ENCODE peak calls at places on chromosomes 11 and 22, in seven cellular contexts. One of them, this sample, is unnamed.

GRCh38 chr11:46521947-46522681 is 71.7 kb downstream of the AMBRA1 start:
- DNase-seq in HCT116: no peak
- DNase-seq in sigmoid colon: no peak
- DNase-seq in cardiac muscle cell: peak; percentile 21
- DNase-seq in right lobe of liver: no peak
- DNase-seq in fibroblast of lung: peak; percentile 81
- DNase-seq in uterus: no peak
- DNase-seq in this sample: no peak

GRCh38 chr11:124762624-124763155 is 600 bp upstream of the ESAM start:
- DNase-seq in HCT116: no peak
- DNase-seq in sigmoid colon: no peak
- DNase-seq in cardiac muscle cell: no peak
- DNase-seq in right lobe of liver: no peak
- DNase-seq in fibroblast of lung: no peak
- DNase-seq in uterus: no peak
- DNase-seq in this sample: peak; percentile 77

GRCh38 chr11:13238879-13239514 is 38.6 kb upstream of the BMAL1 start:
- DNase-seq in HCT116: peak; percentile 57
- DNase-seq in sigmoid colon: no peak
- DNase-seq in cardiac muscle cell: peak; percentile 64
- DNase-seq in right lobe of liver: peak; percentile 35
- DNase-seq in fibroblast of lung: peak; percentile 35
- DNase-seq in uterus: no peak
- DNase-seq in this sample: no peak

GRCh38 chr11:75577198-75577597 is 15.1 kb downstream of the SERPINH1 start:
- DNase-seq in HCT116: no peak
- DNase-seq in sigmoid colon: no peak
- DNase-seq in cardiac muscle cell: no peak
- DNase-seq in right lobe of liver: no peak
- DNase-seq in fibroblast of lung: no peak
- DNase-seq in uterus: peak; percentile 66
- DNase-seq in this sample: peak; percentile 75

GRCh38 chr22:19797631-19798319 is 37.2 kb downstream of the TBX1 start:
- DNase-seq in HCT116: no peak
- DNase-seq in sigmoid colon: no peak
- DNase-seq in cardiac muscle cell: no peak
- DNase-seq in right lobe of liver: peak; percentile 13
- DNase-seq in fibroblast of lung: no peak
- DNase-seq in uterus: no peak
- DNase-seq in this sample: no peak

GRCh38 chr11:122207921-122208764 is 92.1 kb upstream of the BLID start:
- DNase-seq in HCT116: no peak
- DNase-seq in sigmoid colon: no peak
- DNase-seq in cardiac muscle cell: peak; percentile 32
- DNase-seq in right lobe of liver: no peak
- DNase-seq in fibroblast of lung: peak; percentile 88
- DNase-seq in uterus: no peak
- DNase-seq in this sample: no peak

GRCh38 chr11:31499576-31500178 is 9.7 kb downstream of the IMMP1L start:
- DNase-seq in HCT116: no peak
- DNase-seq in sigmoid colon: no peak
- DNase-seq in cardiac muscle cell: peak; percentile 26
- DNase-seq in right lobe of liver: no peak
- DNase-seq in fibroblast of lung: peak; percentile 59
- DNase-seq in uterus: no peak
- DNase-seq in this sample: no peak

GRCh38 chr11:64609436-64610047 is 18.5 kb downstream of the SLC22A12 start:
- DNase-seq in HCT116: no peak
- DNase-seq in sigmoid colon: no peak
- DNase-seq in cardiac muscle cell: no peak
- DNase-seq in right lobe of liver: no peak
- DNase-seq in fibroblast of lung: no peak
- DNase-seq in uterus: no peak
- DNase-seq in this sample: no peak

GRCh38 chr22:17562906-17563870 is at the start of gene SLC25A18:
- DNase-seq in HCT116: no peak
- DNase-seq in sigmoid colon: peak; percentile 90
- DNase-seq in cardiac muscle cell: peak; percentile 80
- DNase-seq in right lobe of liver: peak; percentile 71
- DNase-seq in fibroblast of lung: peak; percentile 30
- DNase-seq in uterus: peak; percentile 66
- DNase-seq in this sample: no peak

GRCh38 chr11:64865286-64866172 is 12.9 kb downstream of the EHD1 start:
- DNase-seq in HCT116: no peak
- DNase-seq in sigmoid colon: no peak
- DNase-seq in cardiac muscle cell: peak; percentile 30
- DNase-seq in right lobe of liver: no peak
- DNase-seq in fibroblast of lung: peak; percentile 85
- DNase-seq in uterus: no peak
- DNase-seq in this sample: no peak

GRCh38 chr11:122619757-122620156 is 35.8 kb upstream of the UBASH3B start:
- DNase-seq in HCT116: no peak
- DNase-seq in sigmoid colon: no peak
- DNase-seq in cardiac muscle cell: no peak
- DNase-seq in right lobe of liver: no peak
- DNase-seq in fibroblast of lung: no peak
- DNase-seq in uterus: no peak
- DNase-seq in this sample: no peak

GRCh38 chr11:64250875-64251721 is at the start of gene PLCB3:
- DNase-seq in HCT116: no peak
- DNase-seq in sigmoid colon: peak; percentile 79
- DNase-seq in cardiac muscle cell: peak; percentile 58
- DNase-seq in right lobe of liver: peak; percentile 76
- DNase-seq in fibroblast of lung: peak; percentile 12
- DNase-seq in uterus: peak; percentile 70
- DNase-seq in this sample: peak; percentile 82

GRCh38 chr11:15101072-15101701 is 13.5 kb upstream of the INSC start:
- DNase-seq in HCT116: peak; percentile 57
- DNase-seq in sigmoid colon: peak; percentile 81
- DNase-seq in cardiac muscle cell: peak; percentile 79
- DNase-seq in right lobe of liver: peak; percentile 65
- DNase-seq in fibroblast of lung: peak; percentile 51
- DNase-seq in uterus: no peak
- DNase-seq in this sample: peak; percentile 71

GRCh38 chr11:122150484-122151124 is 34.6 kb upstream of the BLID start:
- DNase-seq in HCT116: no peak
- DNase-seq in sigmoid colon: no peak
- DNase-seq in cardiac muscle cell: no peak
- DNase-seq in right lobe of liver: no peak
- DNase-seq in fibroblast of lung: no peak
- DNase-seq in uterus: no peak
- DNase-seq in this sample: no peak

GRCh38 chr11:72084076-72084475 is 3.4 kb downstream of the LRRC51 start:
- DNase-seq in HCT116: no peak
- DNase-seq in sigmoid colon: no peak
- DNase-seq in cardiac muscle cell: no peak
- DNase-seq in right lobe of liver: no peak
- DNase-seq in fibroblast of lung: no peak
- DNase-seq in uterus: no peak
- DNase-seq in this sample: no peak

GRCh38 chr11:62600367-62601113 is 1.1 kb downstream of the MTA2 start:
- DNase-seq in HCT116: no peak
- DNase-seq in sigmoid colon: no peak
- DNase-seq in cardiac muscle cell: no peak
- DNase-seq in right lobe of liver: no peak
- DNase-seq in fibroblast of lung: no peak
- DNase-seq in uterus: no peak
- DNase-seq in this sample: no peak

GRCh38 chr11:62599069-62599696 is 2.5 kb downstream of the MTA2 start:
- DNase-seq in HCT116: peak; percentile 99
- DNase-seq in sigmoid colon: peak; percentile 99
- DNase-seq in cardiac muscle cell: peak; percentile 100
- DNase-seq in right lobe of liver: peak; percentile 82
- DNase-seq in fibroblast of lung: peak; percentile 99
- DNase-seq in uterus: peak; percentile 94
- DNase-seq in this sample: peak; percentile 91

GRCh38 chr11:62601114-62601363 is 626 bp downstream of the MTA2 start:
- DNase-seq in HCT116: no peak
- DNase-seq in sigmoid colon: peak; percentile 80
- DNase-seq in cardiac muscle cell: peak; percentile 41
- DNase-seq in right lobe of liver: peak; percentile 75
- DNase-seq in fibroblast of lung: no peak
- DNase-seq in uterus: peak; percentile 63
- DNase-seq in this sample: no peak

GRCh38 chr11:62601364-62602140 is at the start of gene MTA2:
- DNase-seq in HCT116: peak; percentile 95
- DNase-seq in sigmoid colon: peak; percentile 99
- DNase-seq in cardiac muscle cell: peak; percentile 99
- DNase-seq in right lobe of liver: peak; percentile 96
- DNase-seq in fibroblast of lung: peak; percentile 96
- DNase-seq in uterus: peak; percentile 99
- DNase-seq in this sample: peak; percentile 99

DNA sequence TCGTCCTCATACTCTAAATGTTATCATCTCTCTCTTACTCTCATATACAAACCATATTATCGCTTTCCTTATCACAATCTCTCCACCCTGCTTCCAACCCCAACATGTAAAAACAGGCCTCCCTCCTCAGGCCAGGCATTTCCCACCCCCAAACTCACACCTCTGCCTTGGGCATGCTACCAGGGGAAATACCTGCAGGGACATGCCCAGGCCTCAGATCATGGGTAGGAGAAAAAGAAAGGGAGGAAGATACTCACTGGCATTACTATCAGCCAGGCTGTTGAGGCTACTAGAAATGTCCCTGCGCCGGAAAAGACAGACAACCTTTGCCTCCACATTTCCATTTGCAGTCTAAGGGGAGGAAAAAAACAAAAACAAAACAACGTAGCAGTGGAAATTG is 1.8 kb downstream of the MTA2 start:
- DNase-seq in HCT116: no peak
- DNase-seq in sigmoid colon: no peak
- DNase-seq in cardiac muscle cell: no peak
- DNase-seq in right lobe of liver: no peak
- DNase-seq in fibroblast of lung: no peak
- DNase-seq in uterus: no peak
- DNase-seq in this sample: no peak
- H3K4me3 ChIP-seq in HCT116: peak overlapping the region; percentile 92
- H3K4me3 ChIP-seq in sigmoid colon: peak overlapping the region; percentile 91
- H3K4me3 ChIP-seq in cardiac muscle cell: peak overlapping the region; percentile 72
- H3K4me3 ChIP-seq in right lobe of liver: no peak overlapping the region
- H3K4me3 ChIP-seq in fibroblast of lung: peak overlapping the region; percentile 90
- H3K4me3 ChIP-seq in uterus: no peak overlapping the region
- H3K4me3 ChIP-seq in this sample: peak overlapping the region; percentile 100

GRCh38 chr11:120525285-120526085 is 13.9 kb downstream of the GRIK4 start:
- DNase-seq in HCT116: no peak
- DNase-seq in sigmoid colon: peak; percentile 44
- DNase-seq in cardiac muscle cell: no peak
- DNase-seq in right lobe of liver: no peak
- DNase-seq in fibroblast of lung: no peak
- DNase-seq in uterus: no peak
- DNase-seq in this sample: peak; percentile 44

GRCh38 chr11:120528749-120529148 is 17.2 kb downstream of the GRIK4 start:
- DNase-seq in HCT116: no peak
- DNase-seq in sigmoid colon: no peak
- DNase-seq in cardiac muscle cell: no peak
- DNase-seq in right lobe of liver: no peak
- DNase-seq in fibroblast of lung: no peak
- DNase-seq in uterus: no peak
- DNase-seq in this sample: no peak

GRCh38 chr11:120527111-120527748 is 15.7 kb downstream of the GRIK4 start:
- DNase-seq in HCT116: no peak
- DNase-seq in sigmoid colon: no peak
- DNase-seq in cardiac muscle cell: peak; percentile 53
- DNase-seq in right lobe of liver: no peak
- DNase-seq in fibroblast of lung: peak; percentile 64
- DNase-seq in uterus: peak; percentile 29
- DNase-seq in this sample: no peak

GRCh38 chr11:120524536-120525085 is 13.1 kb downstream of the GRIK4 start:
- DNase-seq in HCT116: no peak
- DNase-seq in sigmoid colon: peak; percentile 40
- DNase-seq in cardiac muscle cell: no peak
- DNase-seq in right lobe of liver: no peak
- DNase-seq in fibroblast of lung: no peak
- DNase-seq in uterus: no peak
- DNase-seq in this sample: peak; percentile 54

GRCh38 chr11:120526241-120526640 is 14.7 kb downstream of the GRIK4 start:
- DNase-seq in HCT116: no peak
- DNase-seq in sigmoid colon: no peak
- DNase-seq in cardiac muscle cell: no peak
- DNase-seq in right lobe of liver: no peak
- DNase-seq in fibroblast of lung: no peak
- DNase-seq in uterus: no peak
- DNase-seq in this sample: peak; percentile 18
- H3K27me3 ChIP-seq in HCT116: no peaks in the 10 kb centered on the region
- H3K27me3 ChIP-seq in sigmoid colon: no peaks in the 10 kb centered on the region
- H3K27me3 ChIP-seq in cardiac muscle cell: peaks cover 71% of the 10 kb centered on the region
- H3K27me3 ChIP-seq in right lobe of liver: no peaks in the 10 kb centered on the region
- H3K27me3 ChIP-seq in fibroblast of lung: peaks cover 3% of the 10 kb centered on the region
- H3K27me3 ChIP-seq in uterus: no peaks in the 10 kb centered on the region
- H3K27me3 ChIP-seq in this sample: peaks cover 9% of the 10 kb centered on the region

DNA sequence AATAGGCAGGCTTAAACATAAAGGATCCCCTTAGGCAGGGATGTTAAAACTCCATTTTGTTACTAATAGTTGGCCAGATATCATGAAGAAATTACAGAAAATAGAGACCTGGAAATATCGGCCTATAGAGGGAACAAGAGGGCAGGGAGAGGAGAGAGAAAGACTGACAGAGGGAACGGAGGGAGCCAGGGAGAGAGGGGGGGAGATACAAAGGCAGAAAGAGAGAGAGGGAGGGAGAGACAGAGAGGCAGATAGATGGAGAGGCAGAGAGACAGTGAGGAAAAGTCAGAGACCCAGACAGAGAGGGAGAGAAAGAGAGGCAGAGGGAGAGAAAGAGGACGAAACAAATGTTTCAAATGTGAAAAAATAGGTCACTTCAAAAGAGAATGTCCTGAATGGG is 53.5 kb downstream of the ZNF280B start:
- DNase-seq in HCT116: no peak
- DNase-seq in sigmoid colon: no peak
- DNase-seq in cardiac muscle cell: no peak
- DNase-seq in right lobe of liver: no peak
- DNase-seq in fibroblast of lung: no peak
- DNase-seq in uterus: no peak
- DNase-seq in this sample: no peak
- H3K27ac ChIP-seq in HCT116: no peak overlapping the region
- H3K27ac ChIP-seq in sigmoid colon: no peak overlapping the region
- H3K27ac ChIP-seq in cardiac muscle cell: no peak overlapping the region
- H3K27ac ChIP-seq in right lobe of liver: no peak overlapping the region
- H3K27ac ChIP-seq in fibroblast of lung: no peak overlapping the region
- H3K27ac ChIP-seq in uterus: no peak overlapping the region
- H3K27ac ChIP-seq in this sample: no peak overlapping the region

GRCh38 chr11:77039491-77040400 is 5.5 kb downstream of the B3GNT6 start:
- DNase-seq in HCT116: no peak
- DNase-seq in sigmoid colon: peak; percentile 54
- DNase-seq in cardiac muscle cell: peak; percentile 55
- DNase-seq in right lobe of liver: no peak
- DNase-seq in fibroblast of lung: peak; percentile 56
- DNase-seq in uterus: no peak
- DNase-seq in this sample: peak; percentile 70
- H3K4me3 ChIP-seq in HCT116: no peak overlapping the region
- H3K4me3 ChIP-seq in sigmoid colon: no peak overlapping the region
- H3K4me3 ChIP-seq in cardiac muscle cell: peak overlapping the region; percentile 10
- H3K4me3 ChIP-seq in right lobe of liver: peak overlapping the region; percentile 22
- H3K4me3 ChIP-seq in fibroblast of lung: peak overlapping the region; percentile 35
- H3K4me3 ChIP-seq in uterus: no peak overlapping the region
- H3K4me3 ChIP-seq in this sample: peak overlapping the region; percentile 37